ENCODE peak calls at places on chromosome 14, in nine cellular contexts. Q is mesothelial cell of epicardium, F is A172, X is lung, S is cardiac fibroblast, Y is kidney epithelial cell, N is SW480, M is EL, Z is H54. W is an unnamed sample.

GRCh38 chr14:65107200-65107599 is 4.9 kb upstream of the MAX start:
- DNase-seq in Q (no peak), F (no peak), X (no peak), S (no peak), Y (no peak), N (no peak), M (no peak), Z (no peak), W (no peak)

GRCh38 chr14:64682173-64682710 is 22.0 kb upstream of the PLEKHG3 start:
- DNase-seq in Q (no peak), F (no peak), X (no peak), S (peak; percentile 50), Y (no peak), N (no peak), M (peak; percentile 51), Z (no peak), W (peak; percentile 81)

GRCh38 chr14:67622675-67623074 is 3.0 kb downstream of the ARG2 start:
- DNase-seq in Q (no peak), F (peak; percentile 76), X (no peak), S (peak; percentile 90), Y (no peak), N (peak; percentile 89), M (peak; percentile 83), Z (no peak), W (no peak)

GRCh38 chr14:56422703-56423213 is 156.8 kb upstream of the TMEM260 start:
- DNase-seq in Q (no peak), F (peak; percentile 8), X (peak; percentile 66), S (peak; percentile 86), Y (peak; percentile 26), N (peak; percentile 51), M (peak; percentile 40), Z (peak; percentile 6), W (peak; percentile 88)

GRCh38 chr14:101442451-101442850 is 118.8 kb upstream of the DIO3 start:
- DNase-seq in Q (no peak), F (no peak), X (no peak), S (no peak), Y (no peak), N (peak; percentile 90), M (no peak), Z (no peak), W (no peak)

GRCh38 chr14:24279301-24280186 is 8.1 kb upstream of the RABGGTA start:
- DNase-seq in Q (no peak), F (no peak), X (no peak), S (peak; percentile 20), Y (no peak), N (peak; percentile 6), M (peak; percentile 19), Z (no peak), W (no peak)

GRCh38 chr14:72443991-72444431 is 449.9 kb downstream of the DPF3 start:
- DNase-seq in Q (no peak), F (no peak), X (no peak), S (no peak), Y (no peak), N (no peak), M (no peak), Z (no peak), W (no peak)

GRCh38 chr14:63203618-63204406 is 431 bp upstream of the RHOJ start:
- DNase-seq in Q (peak; percentile 35), F (peak; percentile 88), X (peak; percentile 71), S (peak; percentile 96), Y (peak; percentile 89), N (peak; percentile 52), M (peak; percentile 95), Z (peak; percentile 26), W (peak; percentile 47)

GRCh38 chr14:89167705-89168104 is 249.3 kb downstream of the FOXN3 start:
- DNase-seq in Q (no peak), F (no peak), X (no peak), S (no peak), Y (no peak), N (no peak), M (no peak), Z (no peak), W (no peak)

GRCh38 chr14:85421166-85421877 is 108.6 kb upstream of the FLRT2 start:
- DNase-seq in Q (no peak), F (peak; percentile 47), X (no peak), S (peak; percentile 81), Y (no peak), N (no peak), M (peak; percentile 87), Z (no peak), W (no peak)

GRCh38 chr14:91214306-91214705 is 30.2 kb downstream of the GPR68 start:
- DNase-seq in Q (no peak), F (no peak), X (no peak), S (no peak), Y (no peak), N (no peak), M (no peak), Z (no peak), W (no peak)

GRCh38 chr14:91367173-91368171 is 50.1 kb downstream of the CCDC88C start:
- DNase-seq in Q (no peak), F (peak; percentile 83), X (peak; percentile 88), S (peak; percentile 9), Y (peak; percentile 95), N (peak; percentile 18), M (peak; percentile 29), Z (peak; percentile 71), W (peak; percentile 85)

GRCh38 chr14:35155962-35156361 is 33.6 kb downstream of the PRORP start:
- DNase-seq in Q (no peak), F (peak; percentile 42), X (no peak), S (peak; percentile 80), Y (no peak), N (no peak), M (peak; percentile 60), Z (no peak), W (no peak)

GRCh38 chr14:84036863-84037262 is 1493.1 kb upstream of the FLRT2 start:
- DNase-seq in Q (no peak), F (peak; percentile 76), X (no peak), S (peak; percentile 18), Y (peak; percentile 39), N (no peak), M (peak; percentile 59), Z (no peak), W (no peak)

GRCh38 chr14:63663428-63664142 is 21.9 kb upstream of the WDR89 start:
- DNase-seq in Q (no peak), F (no peak), X (no peak), S (peak; percentile 21), Y (no peak), N (no peak), M (peak; percentile 17), Z (no peak), W (no peak)

GRCh38 chr14:96363751-96364336 is 518 bp downstream of the GSKIP start:
- DNase-seq in Q (peak; percentile 28), F (peak; percentile 11), X (peak; percentile 60), S (peak; percentile 66), Y (peak; percentile 19), N (peak; percentile 62), M (peak; percentile 61), Z (peak; percentile 26), W (peak; percentile 67)

GRCh38 chr14:46661728-46662127 is 10.1 kb upstream of the RPL10L start:
- DNase-seq in Q (no peak), F (peak; percentile 0), X (no peak), S (no peak), Y (no peak), N (no peak), M (no peak), Z (no peak), W (no peak)

GRCh38 chr14:89416002-89416995 is 734 bp downstream of the FOXN3 start:
- DNase-seq in Q (peak; percentile 94), F (peak; percentile 85), X (peak; percentile 100), S (peak; percentile 99), Y (peak; percentile 84), N (peak; percentile 98), M (peak; percentile 98), Z (peak; percentile 94), W (peak; percentile 98)

GRCh38 chr14:21924479-21924878 is 250.9 kb upstream of the OR4E1 start:
- DNase-seq in Q (no peak), F (no peak), X (no peak), S (no peak), Y (no peak), N (no peak), M (no peak), Z (no peak), W (no peak)

GRCh38 chr14:104440297-104440956 is 139.1 kb upstream of the C14orf180 start:
- DNase-seq in Q (no peak), F (no peak), X (peak; percentile 23), S (no peak), Y (no peak), N (no peak), M (no peak), Z (no peak), W (no peak)

GRCh38 chr14:70014696-70015095 is 135.5 kb downstream of the SMOC1 start:
- DNase-seq in Q (no peak), F (no peak), X (no peak), S (no peak), Y (no peak), N (no peak), M (no peak), Z (no peak), W (no peak)

GRCh38 chr14:30005114-30005698 is 77.6 kb upstream of the PRKD1 start:
- DNase-seq in Q (no peak), F (peak; percentile 33), X (no peak), S (peak; percentile 87), Y (peak; percentile 21), N (peak; percentile 51), M (peak; percentile 55), Z (peak; percentile 3), W (no peak)

GRCh38 chr14:80427101-80427500 is 215.8 kb upstream of the DIO2 start:
- DNase-seq in Q (no peak), F (no peak), X (no peak), S (peak; percentile 37), Y (no peak), N (no peak), M (peak; percentile 8), Z (no peak), W (no peak)

GRCh38 chr14:60093606-60094005 is 1.9 kb downstream of the PCNX4 start:
- DNase-seq in Q (no peak), F (no peak), X (no peak), S (peak; percentile 29), Y (no peak), N (no peak), M (no peak), Z (no peak), W (no peak)

GRCh38 chr14:75907722-75908330 is 74.0 kb downstream of the TGFB3 start:
- DNase-seq in Q (no peak), F (no peak), X (no peak), S (no peak), Y (no peak), N (no peak), M (no peak), Z (no peak), W (no peak)

GRCh38 chr14:87142568-87143211 is 850.3 kb downstream of the GALC start:
- DNase-seq in Q (no peak), F (no peak), X (no peak), S (no peak), Y (no peak), N (no peak), M (no peak), Z (no peak), W (no peak)

GRCh38 chr14:34219661-34220060 is 242.4 kb downstream of the SPTSSA start:
- DNase-seq in Q (no peak), F (no peak), X (no peak), S (no peak), Y (no peak), N (no peak), M (no peak), Z (no peak), W (no peak)

GRCh38 chr14:61927015-61927414 is 164.8 kb downstream of the SNAPC1 start:
- DNase-seq in Q (no peak), F (peak; percentile 13), X (no peak), S (peak; percentile 53), Y (peak; percentile 63), N (no peak), M (peak; percentile 89), Z (no peak), W (no peak)

GRCh38 chr14:23577710-23578392 is 739 bp downstream of the JPH4 start:
- DNase-seq in Q (no peak), F (no peak), X (no peak), S (no peak), Y (no peak), N (no peak), M (no peak), Z (no peak), W (peak; percentile 11)

GRCh38 chr14:103361868-103362267 is 23.3 kb upstream of the MARK3 start:
- DNase-seq in Q (no peak), F (peak; percentile 68), X (no peak), S (peak; percentile 99), Y (peak; percentile 83), N (peak; percentile 93), M (peak; percentile 96), Z (no peak), W (no peak)